ENCODE peak calls at places on chromosomes 4 and X, in ten cellular contexts. T is GM04504, I is NAMALWA, N is PC-9, P is ELR, Z is B cell, U is hypothalamus, J is GM23248, V is pons, Y is SW480. E is an unnamed sample.

GRCh38 chr4:141933978-141934377 is 297.6 kb downstream of the IL15 start:
- DNase-seq in T (no peak), I (no peak), N (no peak), P (peak), Z (no peak), U (no peak), J (no peak), V (no peak), Y (no peak), E (no peak)

GRCh38 chr4:3010998-3011397 is 47.6 kb downstream of the GRK4 start:
- DNase-seq in T (peak), I (no peak), N (peak), P (peak), Z (no peak), U (no peak), J (peak), V (no peak), Y (no peak), E (peak)

GRCh38 chr4:113016377-113016776 is 33.1 kb upstream of the ANK2 start:
- DNase-seq in T (no peak), I (no peak), N (no peak), P (no peak), Z (no peak), U (no peak), J (no peak), V (no peak), Y (no peak), E (no peak)

GRCh38 chrX:42783456-42783855 is 5.5 kb upstream of the PPP1R2C start:
- DNase-seq in T (no peak), I (no peak), N (no peak), P (no peak), Z (no peak), U (no peak), J (no peak), V (no peak), Y (no peak), E (no peak)

GRCh38 chrX:7689791-7690412 is 153.1 kb upstream of the VCX start:
- DNase-seq in T (no peak), I (peak), N (no peak), P (no peak), Z (no peak), U (no peak), J (no peak), V (no peak), Y (no peak), E (no peak)

GRCh38 chr4:104641427-104641826 is 146.7 kb upstream of the CXXC4 start:
- DNase-seq in T (no peak), I (no peak), N (no peak), P (no peak), Z (no peak), U (no peak), J (no peak), V (no peak), Y (no peak), E (no peak)

GRCh38 chr4:26687728-26688127 is 103.8 kb downstream of the TBC1D19 start:
- DNase-seq in T (peak), I (no peak), N (no peak), P (peak), Z (no peak), U (no peak), J (peak), V (no peak), Y (no peak), E (peak)

GRCh38 chrX:53018627-53019026 is 30.0 kb upstream of the GPR173 start:
- DNase-seq in T (no peak), I (no peak), N (no peak), P (peak), Z (no peak), U (no peak), J (no peak), V (no peak), Y (peak), E (no peak)

GRCh38 chr4:16860506-16860905 is 37.9 kb downstream of the LDB2 start:
- DNase-seq in T (peak), I (no peak), N (no peak), P (peak), Z (no peak), U (no peak), J (peak), V (no peak), Y (no peak), E (no peak)

GRCh38 chrX:45903781-45904201 is 641.4 kb downstream of the ZNF674 start:
- DNase-seq in T (no peak), I (no peak), N (no peak), P (no peak), Z (no peak), U (no peak), J (no peak), V (no peak), Y (no peak), E (no peak)

GRCh38 chrX:100413231-100413630 is 3.2 kb upstream of the PCDH19 start:
- DNase-seq in T (peak), I (peak), N (peak), P (peak), Z (peak), U (peak), J (peak), V (peak), Y (peak), E (no peak)

GRCh38 chr4:103075894-103076776 is at the start of gene SLC9B2:
- DNase-seq in T (peak), I (peak), N (no peak), P (peak), Z (peak), U (peak), J (peak), V (peak), Y (peak), E (no peak)

GRCh38 chr4:55385201-55385649 is 10.5 kb upstream of the TMEM165 start:
- DNase-seq in T (no peak), I (no peak), N (peak), P (no peak), Z (no peak), U (no peak), J (no peak), V (no peak), Y (no peak), E (no peak)

GRCh38 chrX:338281-338835 is 19.8 kb upstream of the GTPBP6 start:
- DNase-seq in T (no peak), I (no peak), N (no peak), P (no peak), Z (no peak), U (no peak), J (no peak), V (no peak), Y (no peak), E (no peak)

GRCh38 chrX:63761639-63762038 is 23.4 kb downstream of the ARHGEF9 start:
- DNase-seq in T (no peak), I (peak), N (no peak), P (peak), Z (no peak), U (no peak), J (peak), V (peak), Y (no peak), E (no peak)

E was measured in kidney epithelial cell.